ENCODE peak calls at places on chromosome X, in eight cellular contexts. One of them, this sample, is unnamed.

GRCh38 chrX:82961129-82961528 is 547.0 kb upstream of the POU3F4 start:
- DNase-seq in transverse colon: no peak
- DNase-seq in HepG2: no peak
- DNase-seq in A549: no peak
- DNase-seq in K562: no peak
- DNase-seq in ovary: no peak
- DNase-seq in GM12878: no peak
- DNase-seq in stomach: no peak
- DNase-seq in this sample: no peak

GRCh38 chrX:107429090-107429489 is 20.4 kb upstream of the FRMPD3 start:
- DNase-seq in GM12878: no peak
- DNase-seq in HepG2: peak; percentile 15
- DNase-seq in K562: peak; percentile 49
- DNase-seq in A549: no peak
- DNase-seq in stomach: no peak
- DNase-seq in ovary: no peak
- DNase-seq in transverse colon: peak; percentile 34
- DNase-seq in this sample: no peak

GRCh38 chrX:8194216-8194615 is 23.1 kb upstream of the VCX2 start:
- DNase-seq in A549: no peak
- DNase-seq in GM12878: no peak
- DNase-seq in HepG2: no peak
- DNase-seq in stomach: no peak
- DNase-seq in K562: no peak
- DNase-seq in transverse colon: no peak
- DNase-seq in ovary: no peak
- DNase-seq in this sample: no peak

GRCh38 chrX:123923211-123923610 is 38.3 kb upstream of the STAG2 start:
- DNase-seq in A549: no peak
- DNase-seq in transverse colon: no peak
- DNase-seq in stomach: no peak
- DNase-seq in GM12878: no peak
- DNase-seq in K562: no peak
- DNase-seq in HepG2: no peak
- DNase-seq in ovary: no peak
- DNase-seq in this sample: no peak

GRCh38 chrX:119885554-119886428 is 9.9 kb upstream of the AKAP14 start:
- DNase-seq in HepG2: peak; percentile 98
- DNase-seq in stomach: no peak
- DNase-seq in A549: no peak
- DNase-seq in transverse colon: no peak
- DNase-seq in GM12878: no peak
- DNase-seq in K562: peak; percentile 40
- DNase-seq in ovary: no peak
- DNase-seq in this sample: no peak

GRCh38 chrX:9166566-9166909 is 132.6 kb upstream of the FAM9B start:
- DNase-seq in HepG2: no peak
- DNase-seq in transverse colon: no peak
- DNase-seq in ovary: no peak
- DNase-seq in stomach: no peak
- DNase-seq in GM12878: no peak
- DNase-seq in K562: no peak
- DNase-seq in A549: peak; percentile 13
- DNase-seq in this sample: no peak

GRCh38 chrX:15849555-15849954 is 5.1 kb downstream of the AP1S2 start:
- DNase-seq in transverse colon: no peak
- DNase-seq in stomach: no peak
- DNase-seq in ovary: no peak
- DNase-seq in HepG2: no peak
- DNase-seq in K562: peak; percentile 13
- DNase-seq in GM12878: no peak
- DNase-seq in A549: peak; percentile 11
- DNase-seq in this sample: no peak

GRCh38 chrX:53320543-53321215 is 39.3 kb upstream of the IQSEC2 start:
- DNase-seq in HepG2: no peak
- DNase-seq in transverse colon: peak; percentile 17
- DNase-seq in K562: no peak
- DNase-seq in stomach: peak; percentile 36
- DNase-seq in A549: no peak
- DNase-seq in GM12878: no peak
- DNase-seq in ovary: no peak
- DNase-seq in this sample: peak; percentile 86

GRCh38 chrX:13220916-13221315 is 98.9 kb downstream of the ATXN3L start:
- DNase-seq in A549: no peak
- DNase-seq in K562: no peak
- DNase-seq in ovary: no peak
- DNase-seq in stomach: no peak
- DNase-seq in GM12878: no peak
- DNase-seq in transverse colon: no peak
- DNase-seq in HepG2: no peak
- DNase-seq in this sample: no peak

GRCh38 chrX:47200385-47201150 is 6.9 kb downstream of the UBA1 start:
- DNase-seq in stomach: no peak
- DNase-seq in ovary: no peak
- DNase-seq in HepG2: peak; percentile 42
- DNase-seq in K562: no peak
- DNase-seq in A549: peak; percentile 48
- DNase-seq in transverse colon: peak; percentile 55
- DNase-seq in GM12878: no peak
- DNase-seq in this sample: no peak

GRCh38 chrX:112735147-112735546 is 55.4 kb upstream of the LHFPL1 start:
- DNase-seq in GM12878: no peak
- DNase-seq in A549: no peak
- DNase-seq in stomach: no peak
- DNase-seq in transverse colon: no peak
- DNase-seq in K562: no peak
- DNase-seq in HepG2: no peak
- DNase-seq in ovary: no peak
- DNase-seq in this sample: no peak

GRCh38 chrX:37763400-37763799 is 16.5 kb upstream of the CYBB start:
- DNase-seq in K562: no peak
- DNase-seq in ovary: no peak
- DNase-seq in GM12878: no peak
- DNase-seq in transverse colon: no peak
- DNase-seq in HepG2: no peak
- DNase-seq in stomach: no peak
- DNase-seq in A549: no peak
- DNase-seq in this sample: no peak

GRCh38 chrX:53263597-53264094 is 17.7 kb downstream of the IQSEC2 start:
- DNase-seq in transverse colon: no peak
- DNase-seq in GM12878: no peak
- DNase-seq in A549: peak; percentile 71
- DNase-seq in K562: peak; percentile 85
- DNase-seq in ovary: no peak
- DNase-seq in stomach: no peak
- DNase-seq in HepG2: no peak
- DNase-seq in this sample: no peak

GRCh38 chrX:46913710-46914109 is 1.5 kb downstream of the JADE3 start:
- DNase-seq in GM12878: no peak
- DNase-seq in HepG2: peak; percentile 39
- DNase-seq in stomach: peak; percentile 27
- DNase-seq in ovary: peak; percentile 31
- DNase-seq in K562: peak; percentile 22
- DNase-seq in transverse colon: peak; percentile 10
- DNase-seq in A549: no peak
- DNase-seq in this sample: no peak

GRCh38 chrX:134294548-134294947 is 57.6 kb downstream of the CCDC160 start:
- DNase-seq in GM12878: no peak
- DNase-seq in K562: peak; percentile 5
- DNase-seq in ovary: no peak
- DNase-seq in stomach: no peak
- DNase-seq in A549: no peak
- DNase-seq in HepG2: no peak
- DNase-seq in transverse colon: no peak
- DNase-seq in this sample: no peak

GRCh38 chrX:68732906-68733493 is 85.5 kb downstream of the STARD8 start:
- DNase-seq in GM12878: no peak
- DNase-seq in K562: peak; percentile 76
- DNase-seq in ovary: peak; percentile 40
- DNase-seq in stomach: peak; percentile 71
- DNase-seq in A549: peak; percentile 38
- DNase-seq in HepG2: peak; percentile 19
- DNase-seq in transverse colon: peak; percentile 61
- DNase-seq in this sample: peak; percentile 66

GRCh38 chrX:143363419-143363818 is 153.9 kb downstream of the SPANXN3 start:
- DNase-seq in GM12878: no peak
- DNase-seq in transverse colon: no peak
- DNase-seq in A549: no peak
- DNase-seq in HepG2: no peak
- DNase-seq in K562: no peak
- DNase-seq in ovary: no peak
- DNase-seq in stomach: no peak
- DNase-seq in this sample: no peak

GRCh38 chrX:42119076-42119475 is 195.7 kb upstream of the CASK start:
- DNase-seq in stomach: no peak
- DNase-seq in K562: no peak
- DNase-seq in A549: peak; percentile 25
- DNase-seq in HepG2: peak; percentile 81
- DNase-seq in GM12878: no peak
- DNase-seq in transverse colon: no peak
- DNase-seq in ovary: no peak
- DNase-seq in this sample: no peak

GRCh38 chrX:41922125-41922521 is 1.2 kb downstream of the CASK start:
- DNase-seq in GM12878: no peak
- DNase-seq in A549: no peak
- DNase-seq in K562: no peak
- DNase-seq in transverse colon: no peak
- DNase-seq in stomach: no peak
- DNase-seq in ovary: no peak
- DNase-seq in HepG2: no peak
- DNase-seq in this sample: no peak

GRCh38 chrX:135596495-135596894 is 76.0 kb downstream of the INTS6L start:
- DNase-seq in A549: peak; percentile 6
- DNase-seq in HepG2: peak; percentile 2
- DNase-seq in stomach: peak; percentile 40
- DNase-seq in transverse colon: peak; percentile 46
- DNase-seq in ovary: peak; percentile 23
- DNase-seq in K562: peak; percentile 77
- DNase-seq in GM12878: no peak
- DNase-seq in this sample: no peak

GRCh38 chrX:31435592-31435991 is 363.8 kb upstream of the FTHL17 start:
- DNase-seq in GM12878: no peak
- DNase-seq in K562: no peak
- DNase-seq in A549: no peak
- DNase-seq in transverse colon: peak; percentile 70
- DNase-seq in ovary: no peak
- DNase-seq in stomach: no peak
- DNase-seq in HepG2: no peak
- DNase-seq in this sample: no peak

GRCh38 chrX:1537031-1537715 is at the start of gene P2RY8:
- DNase-seq in transverse colon: peak; percentile 74
- DNase-seq in K562: peak; percentile 12
- DNase-seq in A549: peak; percentile 32
- DNase-seq in HepG2: peak; percentile 84
- DNase-seq in GM12878: peak; percentile 75
- DNase-seq in stomach: peak; percentile 63
- DNase-seq in ovary: peak; percentile 83
- DNase-seq in this sample: peak; percentile 73

GRCh38 chrX:134004038-134004437 is 18.6 kb upstream of the GPC3 start:
- DNase-seq in HepG2: no peak
- DNase-seq in stomach: no peak
- DNase-seq in A549: no peak
- DNase-seq in GM12878: no peak
- DNase-seq in ovary: no peak
- DNase-seq in transverse colon: no peak
- DNase-seq in K562: no peak
- DNase-seq in this sample: no peak

GRCh38 chrX:74422576-74423288 is 1.4 kb downstream of the SLC16A2 start:
- DNase-seq in HepG2: peak; percentile 4
- DNase-seq in stomach: peak; percentile 59
- DNase-seq in GM12878: no peak
- DNase-seq in A549: no peak
- DNase-seq in K562: no peak
- DNase-seq in ovary: peak; percentile 71
- DNase-seq in transverse colon: peak; percentile 35
- DNase-seq in this sample: peak; percentile 88

DNA sequence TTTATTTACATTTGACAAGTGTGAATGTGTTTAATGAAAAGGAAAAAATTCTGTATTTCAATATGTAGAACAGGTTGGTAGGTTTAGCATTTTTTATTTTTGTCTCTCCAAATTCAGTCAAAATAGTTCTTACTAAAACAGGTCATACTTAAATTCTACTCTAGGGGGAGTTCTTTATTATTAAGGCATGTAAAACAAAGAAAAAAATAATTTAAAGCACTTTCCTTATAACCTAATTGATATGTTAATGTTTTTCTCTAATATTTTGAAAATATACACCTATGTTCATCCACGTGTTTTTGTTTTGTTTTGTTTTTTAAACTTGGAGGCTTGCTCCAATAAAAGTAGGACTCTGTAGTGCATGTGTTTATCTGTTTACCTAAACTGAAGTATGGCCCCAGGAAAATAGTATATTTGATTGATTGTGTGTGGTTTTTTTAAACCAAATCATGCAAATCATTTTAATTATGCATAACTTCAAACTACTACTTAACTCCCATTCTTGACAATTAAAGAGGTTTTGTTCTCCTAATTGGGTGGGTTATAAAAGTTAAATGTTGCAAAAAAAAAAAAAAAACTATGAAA is 562.7 kb downstream of the RPA4 start:
- DNase-seq in A549: no peak
- DNase-seq in GM12878: no peak
- DNase-seq in stomach: no peak
- DNase-seq in ovary: no peak
- DNase-seq in transverse colon: no peak
- DNase-seq in HepG2: no peak
- DNase-seq in K562: no peak
- DNase-seq in this sample: no peak
- TF ChIP-seq CTCF in A549: no peak
- TF ChIP-seq CTCF in GM12878: no peak
- TF ChIP-seq CTCF in stomach: no peak
- TF ChIP-seq CTCF in ovary: no peak
- TF ChIP-seq CTCF in transverse colon: no peak
- TF ChIP-seq CTCF in HepG2: no peak
- TF ChIP-seq CTCF in K562: no peak
- TF ChIP-seq CTCF in this sample: no peak

GRCh38 chrX:122203399-122203798 is 980.7 kb upstream of the GRIA3 start:
- DNase-seq in HepG2: no peak
- DNase-seq in GM12878: no peak
- DNase-seq in A549: no peak
- DNase-seq in stomach: no peak
- DNase-seq in K562: no peak
- DNase-seq in transverse colon: no peak
- DNase-seq in ovary: no peak
- DNase-seq in this sample: no peak
- H3K4me1 ChIP-seq in HepG2: no peaks in the 10 kb centered on the region
- H3K4me1 ChIP-seq in GM12878: no peaks in the 10 kb centered on the region
- H3K4me1 ChIP-seq in A549: no peaks in the 10 kb centered on the region
- H3K4me1 ChIP-seq in stomach: no peaks in the 10 kb centered on the region
- H3K4me1 ChIP-seq in K562: no peaks in the 10 kb centered on the region
- H3K4me1 ChIP-seq in transverse colon: no peaks in the 10 kb centered on the region
- H3K4me1 ChIP-seq in ovary: no peaks in the 10 kb centered on the region
- H3K4me1 ChIP-seq in this sample: no peaks in the 10 kb centered on the region

GRCh38 chrX:71143508-71143907 is 1.1 kb upstream of the NLGN3 start:
- DNase-seq in transverse colon: peak; percentile 15
- DNase-seq in ovary: peak; percentile 64
- DNase-seq in K562: no peak
- DNase-seq in GM12878: no peak
- DNase-seq in A549: no peak
- DNase-seq in HepG2: no peak
- DNase-seq in stomach: peak; percentile 45
- DNase-seq in this sample: no peak
- TF ChIP-seq EP300 in transverse colon: no peak
- TF ChIP-seq EP300 in ovary: no peak
- TF ChIP-seq EP300 in K562: no peak
- TF ChIP-seq EP300 in GM12878: no peak
- TF ChIP-seq EP300 in A549: no peak
- TF ChIP-seq EP300 in HepG2: no peak
- TF ChIP-seq EP300 in stomach: no peak
- TF ChIP-seq EP300 in this sample: no peak

GRCh38 chrX:150774798-150775568 is 81.8 kb downstream of the MTMR1 start:
- DNase-seq in HepG2: peak; percentile 2
- DNase-seq in transverse colon: no peak
- DNase-seq in A549: no peak
- DNase-seq in stomach: no peak
- DNase-seq in ovary: no peak
- DNase-seq in K562: no peak
- DNase-seq in GM12878: no peak
- DNase-seq in this sample: no peak
- TF ChIP-seq CTCF in HepG2: no peak
- TF ChIP-seq CTCF in transverse colon: no peak
- TF ChIP-seq CTCF in A549: no peak
- TF ChIP-seq CTCF in stomach: no peak
- TF ChIP-seq CTCF in ovary: no peak
- TF ChIP-seq CTCF in K562: peak; percentile 26
- TF ChIP-seq CTCF in GM12878: no peak
- TF ChIP-seq CTCF in this sample: no peak